ENCODE peak calls at places on chromosomes 3 and 15, in four cellular contexts. B, C, L and P are unnamed samples.

GRCh38 chr15:68402432-68403160 is 29.4 kb downstream of the ITGA11 start:
- DNase-seq in B (no peak), L (no peak), C (peak), P (no peak)

GRCh38 chr3:5275529-5275928 is 88.0 kb downstream of the EDEM1 start:
- DNase-seq in B (no peak), C (no peak), L (no peak), P (no peak)

GRCh38 chr3:38458796-38459498 is 5.3 kb downstream of the ACVR2B start:
- DNase-seq in B (no peak), C (no peak), L (no peak), P (peak)

GRCh38 chr3:37114251-37115145 is 59.9 kb downstream of the LRRFIP2 start:
- DNase-seq in B (no peak), L (no peak), C (no peak), P (no peak)

GRCh38 chr3:61730058-61730457 is 168.7 kb downstream of the PTPRG start:
- DNase-seq in C (no peak), L (no peak), B (no peak), P (no peak)

GRCh38 chr3:157412323-157412845 is 24.3 kb upstream of the PTX3 start:
- DNase-seq in L (no peak), C (no peak), B (no peak), P (no peak)

GRCh38 chr3:150613709-150614480 is 10.8 kb downstream of the SELENOT start:
- DNase-seq in B (no peak), C (no peak), L (no peak), P (no peak)

GRCh38 chr3:62529230-62529629 is 155.9 kb upstream of the FEZF2 start:
- DNase-seq in B (no peak), L (no peak), C (no peak), P (peak)

GRCh38 chr3:9384141-9384828 is 13.1 kb upstream of the SETD5 start:
- DNase-seq in C (no peak), B (no peak), L (no peak), P (no peak)

GRCh38 chr15:77186518-77187095 is 115.7 kb upstream of the TSPAN3 start:
- DNase-seq in C (no peak), L (peak), B (peak), P (peak)

GRCh38 chr3:106797461-106797860 is 579.8 kb upstream of the CCDC54 start:
- DNase-seq in L (no peak), C (no peak), B (no peak), P (no peak)

GRCh38 chr15:69357773-69358765 is 56.1 kb upstream of the KIF23 start:
- DNase-seq in L (peak), B (no peak), C (no peak), P (no peak)

GRCh38 chr15:81645470-81645869 is 271.5 kb upstream of the TMC3 start:
- DNase-seq in C (no peak), B (no peak), L (no peak), P (no peak)

GRCh38 chr3:23404241-23404640 is 201.1 kb downstream of the UBE2E2 start:
- DNase-seq in B (no peak), L (no peak), C (no peak), P (no peak)

GRCh38 chr15:101276501-101277037 is 716 bp downstream of the SELENOS start:
- DNase-seq in C (no peak), L (no peak), B (peak), P (peak)

GRCh38 chr15:83498374-83498773 is 51.2 kb downstream of the SH3GL3 start:
- DNase-seq in B (no peak), L (no peak), C (no peak), P (no peak)

GRCh38 chr3:172449468-172450149 is 1.4 kb upstream of the GHSR start:
- DNase-seq in C (no peak), B (peak), L (no peak), P (peak)

GRCh38 chr3:53457068-53457467 is 37.3 kb upstream of the CACNA1D start:
- DNase-seq in L (no peak), C (no peak), B (no peak), P (no peak)

GRCh38 chr3:66450389-66451022 is 50.3 kb downstream of the LRIG1 start:
- DNase-seq in B (no peak), C (no peak), L (no peak), P (no peak)

GRCh38 chr3:127002195-127003174 is 19.6 kb downstream of the PLXNA1 start:
- DNase-seq in C (peak), L (no peak), B (peak), P (peak)

GRCh38 chr3:170507063-170507462 is 78.8 kb downstream of the SLC7A14 start:
- DNase-seq in B (no peak), C (no peak), L (no peak), P (no peak)

GRCh38 chr15:90959894-90960293 is 5.2 kb downstream of the RCCD1 start:
- DNase-seq in L (no peak), B (no peak), C (no peak), P (no peak)

GRCh38 chr15:75891895-75892294 is 11.8 kb upstream of the FBXO22 start:
- DNase-seq in B (no peak), L (no peak), C (no peak), P (no peak)

GRCh38 chr15:63030101-63030528 is 12.4 kb upstream of the TPM1 start:
- DNase-seq in C (no peak), B (no peak), L (no peak), P (no peak)

GRCh38 chr3:81871358-81872152 is 110.1 kb upstream of the GBE1 start:
- DNase-seq in B (no peak), L (no peak), C (no peak), P (no peak)

GRCh38 chr3:155317211-155317610 is 23.7 kb upstream of the STRIT1 start:
- DNase-seq in L (no peak), B (no peak), C (no peak), P (no peak)

GRCh38 chr3:100993309-100993708 is at the start of gene ABI3BP:
- DNase-seq in B (no peak), L (peak), C (peak), P (peak)

GRCh38 chr15:31344824-31345605 is 18.4 kb downstream of the KLF13 start:
- DNase-seq in L (no peak), C (no peak), B (peak), P (no peak)

GRCh38 chr15:93861956-93862741 is 369.2 kb upstream of the MCTP2 start:
- DNase-seq in C (no peak), L (no peak), B (no peak), P (no peak)

GRCh38 chr15:38555686-38556334 is 8.8 kb downstream of the RASGRP1 start:
- DNase-seq in L (no peak), C (no peak), B (peak), P (no peak)

GRCh38 chr3:87370007-87370406 is 93.6 kb upstream of the POU1F1 start:
- DNase-seq in B (no peak), L (no peak), C (no peak), P (no peak)

GRCh38 chr3:126971891-126972351 is 11.0 kb upstream of the PLXNA1 start:
- DNase-seq in C (peak), B (no peak), L (no peak), P (no peak)

DNA sequence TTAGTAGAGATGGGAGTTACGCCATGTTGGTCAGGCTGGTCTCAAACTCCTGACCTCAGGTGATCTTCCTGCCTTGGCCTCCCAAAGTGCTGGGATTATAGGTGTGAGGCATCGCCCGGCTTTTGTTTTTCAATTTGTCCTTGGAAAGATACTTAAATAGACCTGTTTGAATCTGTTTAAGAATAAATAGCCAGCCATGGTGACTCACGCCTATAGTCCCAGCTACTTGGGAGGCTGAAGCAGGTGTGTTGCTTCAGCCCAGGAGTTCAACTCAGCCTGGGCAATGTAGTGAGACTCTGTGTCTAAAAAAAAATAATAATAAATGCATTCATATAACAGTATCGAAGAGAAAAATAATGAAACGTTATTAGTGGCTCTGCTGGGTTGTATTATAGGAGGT is 17.3 kb downstream of the SNAPC5 start:
- DNase-seq in B (no peak), C (no peak), L (no peak), P (no peak)
- TF ChIP-seq CTCF in B (no peak), C (no peak), L (no peak), P (no peak)

GRCh38 chr3:484302-484701 is 287.7 kb downstream of the CHL1 start:
- DNase-seq in C (no peak), B (no peak), L (no peak), P (no peak)

GRCh38 chr3:480070-480469 is 283.5 kb downstream of the CHL1 start:
- DNase-seq in L (no peak), B (no peak), C (no peak), P (no peak)

GRCh38 chr3:482479-482878 is 285.9 kb downstream of the CHL1 start:
- DNase-seq in C (no peak), L (no peak), B (no peak), P (no peak)

GRCh38 chr3:487580-487979 is 291.0 kb downstream of the CHL1 start:
- DNase-seq in L (no peak), B (no peak), C (no peak), P (no peak)

DNA sequence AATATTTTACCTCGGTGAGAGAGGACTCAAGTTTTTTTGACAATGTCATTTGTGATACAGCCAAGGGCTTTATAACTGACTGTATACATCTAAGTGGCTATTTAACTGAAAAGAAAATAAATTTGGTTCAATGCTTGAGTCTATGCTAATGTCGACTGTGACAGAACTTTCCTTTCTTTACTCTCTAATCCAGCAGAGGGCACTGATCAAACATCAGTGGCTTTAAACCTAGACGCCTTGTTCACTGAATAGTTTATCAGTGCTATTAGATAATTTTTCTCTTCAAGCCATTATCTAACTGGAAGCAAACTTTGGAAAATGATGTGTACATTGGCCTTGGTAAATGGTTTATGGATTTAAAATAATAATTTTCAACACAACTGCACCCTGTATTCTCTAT is 285.1 kb downstream of the CHL1 start:
- DNase-seq in C (no peak), L (no peak), B (peak), P (peak)
- TF ChIP-seq CTCF in C (peak), L (no peak), B (no peak), P (peak)

DNA sequence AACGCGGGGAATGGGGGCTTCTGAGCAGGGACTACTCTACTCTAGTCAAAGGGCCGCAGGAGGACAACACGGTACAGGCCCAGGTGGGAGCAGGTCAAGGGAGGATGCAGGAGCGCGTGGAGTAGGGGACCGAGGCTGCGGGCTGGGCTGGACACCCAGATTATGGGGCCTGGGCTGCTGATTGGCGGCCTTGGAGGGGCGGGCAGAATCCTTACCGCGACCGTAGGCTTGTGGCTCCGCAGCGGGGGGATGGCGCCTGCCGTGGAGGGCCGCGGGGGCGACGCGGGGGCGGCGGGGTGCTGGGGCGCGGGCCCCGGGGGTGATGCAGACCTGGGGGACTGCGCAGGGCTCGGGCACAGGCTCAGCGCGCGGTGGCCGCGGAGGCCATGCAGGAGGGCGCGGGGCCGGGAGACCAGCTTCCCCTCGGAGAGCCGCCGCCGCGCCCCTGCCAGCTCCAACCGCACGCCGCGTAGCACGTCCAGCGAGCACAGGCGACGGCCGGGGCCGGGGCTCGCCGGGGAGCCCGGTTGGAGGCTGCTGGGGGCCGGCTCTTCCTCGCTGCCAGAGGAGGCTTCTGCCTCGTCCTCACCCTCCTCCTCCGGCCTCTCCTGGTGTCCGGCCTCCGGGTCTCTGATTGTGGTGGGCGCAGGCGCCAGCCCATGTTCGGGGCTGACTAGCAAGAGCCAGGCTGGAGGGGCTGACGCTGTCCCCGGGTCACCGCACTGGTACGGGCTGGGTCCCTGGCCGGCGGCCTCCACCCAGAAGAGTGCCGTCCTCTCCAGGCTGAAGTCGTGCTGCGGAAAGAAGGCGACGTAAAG is 12.9 kb downstream of the UBAP1L start:
- DNase-seq in B (no peak), L (no peak), C (no peak), P (no peak)
- TF ChIP-seq CTCF in B (no peak), L (peak), C (peak), P (peak)

GRCh38 chr15:96421211-96421610 is 90.7 kb downstream of the NR2F2 start:
- DNase-seq in L (no peak), C (no peak), B (no peak), P (peak)

GRCh38 chr15:96428742-96429141 is 98.2 kb downstream of the NR2F2 start:
- DNase-seq in C (peak), L (no peak), B (no peak), P (no peak)

GRCh38 chr15:96422153-96422552 is 91.7 kb downstream of the NR2F2 start:
- DNase-seq in B (no peak), L (no peak), C (no peak), P (no peak)

DNA sequence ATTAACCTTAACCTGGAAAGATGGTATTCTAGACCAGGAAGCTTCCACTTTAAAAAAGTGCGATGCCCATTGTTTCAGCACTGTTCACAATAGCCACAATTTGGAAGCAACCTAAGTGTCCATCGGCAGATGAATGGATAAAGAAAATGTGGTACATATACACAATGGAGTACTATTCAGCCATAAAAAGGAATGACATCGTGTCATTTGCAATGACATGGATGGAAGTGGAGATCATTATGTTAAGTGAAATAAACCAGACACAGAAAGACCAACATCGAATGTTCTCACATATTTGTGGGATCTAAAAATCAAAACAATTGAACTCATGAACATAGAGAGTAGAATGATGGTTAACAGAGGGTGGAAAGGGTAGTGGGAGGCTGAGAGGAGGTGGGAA is 94.2 kb downstream of the NR2F2 start:
- DNase-seq in C (no peak), B (no peak), L (no peak), P (no peak)
- TF ChIP-seq CTCF in C (no peak), B (no peak), L (no peak), P (no peak)

DNA sequence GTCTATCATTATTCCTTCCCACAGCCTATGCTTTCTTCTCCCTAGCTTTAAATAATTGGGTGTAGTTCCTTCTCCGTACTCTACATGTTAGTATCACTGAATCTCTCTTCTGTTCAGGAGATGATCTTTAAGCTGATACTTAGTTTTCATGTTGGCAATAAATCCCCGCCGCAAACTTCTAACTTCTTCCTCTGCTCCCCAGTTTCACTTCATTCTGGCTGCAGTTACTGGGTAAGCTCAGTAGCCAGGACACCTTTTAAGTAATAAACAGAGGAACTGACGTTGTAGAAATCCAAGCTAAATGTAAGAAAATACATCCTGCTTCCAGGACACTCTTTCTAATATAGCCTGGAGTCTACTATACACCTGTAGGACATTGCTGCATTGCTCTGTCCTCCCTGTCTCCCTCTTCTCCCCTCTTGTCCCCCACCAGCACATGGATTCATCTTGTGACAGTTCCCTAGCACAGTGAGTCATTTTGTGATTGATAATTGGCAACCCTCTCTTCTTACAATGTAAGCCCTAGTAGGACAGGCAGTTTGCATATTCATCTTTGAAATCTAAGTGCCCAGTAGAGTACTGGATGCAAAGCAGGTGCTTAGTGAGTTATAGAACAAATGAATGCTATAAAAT is 598.2 kb downstream of the UNC13C start:
- DNase-seq in C (no peak), L (no peak), B (no peak), P (no peak)
- TF ChIP-seq CTCF in C (no peak), L (no peak), B (no peak), P (no peak)

GRCh38 chr15:49606594-49606993 is 14.0 kb downstream of the FAM227B start:
- DNase-seq in C (no peak), B (no peak), L (no peak), P (no peak)
- TF ChIP-seq CTCF in C (no peak), B (no peak), L (peak), P (no peak)

DNA sequence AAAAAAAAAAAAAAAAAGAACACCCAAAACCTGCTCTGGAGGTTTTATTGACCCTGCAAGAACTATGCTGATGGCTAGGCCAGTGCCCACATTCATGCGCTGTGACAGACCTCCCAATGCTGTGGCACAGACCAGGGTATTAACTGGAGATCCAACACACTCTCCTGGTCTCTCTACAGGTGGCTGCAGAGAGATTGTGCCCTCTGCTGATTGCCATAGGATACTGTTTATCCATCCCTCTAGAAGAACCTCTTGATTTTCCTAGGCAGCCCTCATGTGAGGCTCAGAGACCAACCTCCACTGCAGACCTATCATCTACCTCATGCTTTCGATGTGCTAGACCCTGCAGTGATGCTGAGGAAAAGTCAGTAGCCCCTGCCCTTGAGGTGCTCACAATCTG is 125.5 kb upstream of the TRIM42 start:
- DNase-seq in C (no peak), B (no peak), L (no peak), P (no peak)
- TF ChIP-seq CTCF in C (no peak), B (no peak), L (peak), P (no peak)

DNA sequence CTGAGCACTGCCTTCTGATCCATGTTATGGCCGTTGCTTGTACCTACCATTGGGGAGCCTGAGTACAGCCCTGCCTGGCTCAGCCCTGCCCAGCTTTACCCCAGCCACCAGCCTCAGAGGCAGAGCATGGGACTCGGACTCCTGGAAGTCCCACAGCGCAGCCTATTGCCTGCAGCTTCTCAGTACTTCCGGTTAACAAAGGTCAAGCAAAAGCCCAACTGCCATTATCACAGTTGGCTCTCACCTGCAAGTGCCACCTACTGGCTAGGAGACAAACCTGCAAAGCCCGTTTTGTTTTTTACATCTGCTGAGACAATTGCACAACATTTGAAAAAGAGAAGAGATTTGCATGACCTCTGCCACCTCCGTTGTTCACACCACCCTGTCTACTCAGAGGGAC is 1081.7 kb downstream of the NAALADL2 start:
- DNase-seq in B (peak), L (no peak), C (no peak), P (peak)
- TF ChIP-seq CTCF in B (no peak), L (peak), C (no peak), P (no peak)